ENCODE peak calls at places on chromosome 16, in five cellular contexts. One of them, this sample, is unnamed.

GRCh38 chr16:72271841-72272240 is 99.9 kb upstream of the PMFBP1 start:
- DNase-seq in prostate gland: no peak
- DNase-seq in heart left ventricle: no peak
- DNase-seq in suprapubic skin: no peak
- DNase-seq in tibial nerve: no peak
- DNase-seq in this sample: no peak

GRCh38 chr16:35506018-35506897 is 2046.8 kb downstream of the TP53TG3F start:
- DNase-seq in heart left ventricle: no peak
- DNase-seq in tibial nerve: no peak
- DNase-seq in suprapubic skin: no peak
- DNase-seq in prostate gland: no peak
- DNase-seq in this sample: no peak

GRCh38 chr16:47054306-47054705 is 80.8 kb upstream of the DNAJA2 start:
- DNase-seq in suprapubic skin: no peak
- DNase-seq in tibial nerve: no peak
- DNase-seq in prostate gland: no peak
- DNase-seq in heart left ventricle: no peak
- DNase-seq in this sample: no peak

GRCh38 chr16:87822571-87822970 is 46.7 kb downstream of the SLC7A5 start:
- DNase-seq in suprapubic skin: no peak
- DNase-seq in prostate gland: no peak
- DNase-seq in heart left ventricle: no peak
- DNase-seq in tibial nerve: no peak
- DNase-seq in this sample: no peak

GRCh38 chr16:46583036-46583435 is 38.1 kb downstream of the SHCBP1 start:
- DNase-seq in heart left ventricle: no peak
- DNase-seq in suprapubic skin: no peak
- DNase-seq in prostate gland: no peak
- DNase-seq in tibial nerve: no peak
- DNase-seq in this sample: no peak

GRCh38 chr16:2042666-2043295 is 4.9 kb downstream of the NTHL1 start:
- DNase-seq in heart left ventricle: no peak
- DNase-seq in suprapubic skin: no peak
- DNase-seq in prostate gland: no peak
- DNase-seq in tibial nerve: no peak
- DNase-seq in this sample: no peak

GRCh38 chr16:3804426-3805016 is 76.0 kb downstream of the CREBBP start:
- DNase-seq in heart left ventricle: no peak
- DNase-seq in tibial nerve: no peak
- DNase-seq in prostate gland: no peak
- DNase-seq in suprapubic skin: no peak
- DNase-seq in this sample: no peak

GRCh38 chr16:30122621-30123160 is 329 bp downstream of the MAPK3 start:
- DNase-seq in tibial nerve: no peak
- DNase-seq in prostate gland: no peak
- DNase-seq in heart left ventricle: no peak
- DNase-seq in suprapubic skin: peak; percentile 73
- DNase-seq in this sample: no peak

GRCh38 chr16:70770968-70771552 is 29.9 kb downstream of the VAC14 start:
- DNase-seq in tibial nerve: peak; percentile 76
- DNase-seq in suprapubic skin: no peak
- DNase-seq in prostate gland: peak; percentile 55
- DNase-seq in heart left ventricle: no peak
- DNase-seq in this sample: peak; percentile 75

GRCh38 chr16:69724981-69725479 is 1.3 kb downstream of the NQO1 start:
- DNase-seq in tibial nerve: peak; percentile 13
- DNase-seq in suprapubic skin: peak; percentile 11
- DNase-seq in prostate gland: no peak
- DNase-seq in heart left ventricle: no peak
- DNase-seq in this sample: no peak

GRCh38 chr16:76931186-76931585 is 259.8 kb upstream of the MON1B start:
- DNase-seq in suprapubic skin: no peak
- DNase-seq in prostate gland: no peak
- DNase-seq in tibial nerve: no peak
- DNase-seq in heart left ventricle: no peak
- DNase-seq in this sample: no peak

GRCh38 chr16:54542805-54543504 is 256.4 kb upstream of the IRX3 start:
- DNase-seq in heart left ventricle: no peak
- DNase-seq in prostate gland: no peak
- DNase-seq in suprapubic skin: no peak
- DNase-seq in tibial nerve: no peak
- DNase-seq in this sample: no peak

GRCh38 chr16:21952040-21952792 is 945 bp upstream of the UQCRC2 start:
- DNase-seq in tibial nerve: peak; percentile 62
- DNase-seq in suprapubic skin: peak; percentile 85
- DNase-seq in heart left ventricle: peak; percentile 69
- DNase-seq in prostate gland: peak; percentile 38
- DNase-seq in this sample: peak; percentile 41

GRCh38 chr16:5639531-5639930 is 541.9 kb upstream of the EEF2KMT start:
- DNase-seq in suprapubic skin: no peak
- DNase-seq in heart left ventricle: no peak
- DNase-seq in tibial nerve: no peak
- DNase-seq in prostate gland: no peak
- DNase-seq in this sample: no peak

GRCh38 chr16:73432794-73433455 is 385.0 kb upstream of the ZFHX3 start:
- DNase-seq in heart left ventricle: no peak
- DNase-seq in suprapubic skin: no peak
- DNase-seq in tibial nerve: no peak
- DNase-seq in prostate gland: no peak
- DNase-seq in this sample: no peak

GRCh38 chr16:28136751-28137434 is 73.4 kb upstream of the GSG1L start:
- DNase-seq in suprapubic skin: no peak
- DNase-seq in tibial nerve: no peak
- DNase-seq in prostate gland: no peak
- DNase-seq in heart left ventricle: no peak
- DNase-seq in this sample: no peak

GRCh38 chr16:86930663-86931062 is 352.3 kb downstream of the FOXL1 start:
- DNase-seq in prostate gland: no peak
- DNase-seq in tibial nerve: no peak
- DNase-seq in suprapubic skin: no peak
- DNase-seq in heart left ventricle: no peak
- DNase-seq in this sample: no peak

GRCh38 chr16:73546351-73546845 is 498.5 kb upstream of the ZFHX3 start:
- DNase-seq in heart left ventricle: no peak
- DNase-seq in prostate gland: no peak
- DNase-seq in tibial nerve: no peak
- DNase-seq in suprapubic skin: no peak
- DNase-seq in this sample: no peak

DNA sequence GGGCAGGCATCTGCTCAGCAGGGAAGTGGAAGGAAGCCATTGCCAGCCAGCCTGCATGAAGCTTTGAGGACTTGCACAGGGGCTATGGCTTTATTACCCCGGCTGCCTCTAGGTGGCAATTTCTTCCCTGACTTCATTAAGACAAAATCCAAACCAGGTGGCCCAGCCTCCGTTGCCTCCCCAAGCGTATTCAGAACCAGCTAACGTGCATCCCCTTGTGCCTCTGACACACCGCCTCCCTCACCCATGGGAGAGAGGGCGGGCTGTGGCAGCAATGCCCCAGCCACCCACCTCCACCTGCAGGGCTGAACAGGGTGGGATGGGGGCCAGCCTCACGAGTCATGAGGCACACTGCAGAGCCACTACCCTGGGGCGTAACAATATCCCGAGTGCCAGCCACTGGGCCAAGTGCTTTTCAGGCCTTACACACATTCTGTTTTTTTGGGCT is 6.8 kb downstream of the KIFC3 start:
- DNase-seq in suprapubic skin: no peak
- DNase-seq in prostate gland: peak; percentile 56
- DNase-seq in tibial nerve: no peak
- DNase-seq in heart left ventricle: no peak
- DNase-seq in this sample: peak; percentile 61
- TF ChIP-seq POLR2A in suprapubic skin: no peak
- TF ChIP-seq POLR2A in prostate gland: no peak
- TF ChIP-seq POLR2A in tibial nerve: no peak
- TF ChIP-seq POLR2A in heart left ventricle: no peak
- TF ChIP-seq POLR2A in this sample: no peak

DNA sequence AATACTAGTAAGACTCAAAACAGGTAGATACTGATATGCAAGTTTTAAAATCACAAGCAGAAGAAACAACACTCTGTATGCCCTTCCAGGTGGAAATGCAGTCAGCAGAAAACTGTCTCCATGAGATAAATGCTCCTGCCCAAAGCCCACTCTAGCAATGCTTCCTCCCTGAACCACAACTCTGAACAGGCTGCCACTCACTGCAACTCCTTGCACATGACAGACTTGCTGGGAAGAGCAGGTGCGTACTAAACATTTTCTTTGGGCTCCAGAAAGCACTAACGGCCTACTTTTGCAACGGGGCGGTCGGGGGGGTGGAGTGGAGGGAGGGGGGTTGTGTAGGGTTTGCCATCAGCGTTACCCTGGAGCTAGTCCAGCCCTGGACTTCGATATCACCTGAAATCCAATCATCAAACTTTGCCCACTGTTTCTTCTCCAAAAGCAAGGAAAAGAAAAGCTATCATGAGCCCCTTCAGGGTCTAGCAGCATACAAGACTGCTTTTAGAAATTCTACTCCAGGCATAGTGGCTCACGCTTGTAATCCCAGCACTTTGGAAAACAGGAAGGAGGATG is 46.1 kb downstream of the ANKRD11 start:
- DNase-seq in prostate gland: no peak
- DNase-seq in heart left ventricle: no peak
- DNase-seq in tibial nerve: no peak
- DNase-seq in suprapubic skin: no peak
- DNase-seq in this sample: no peak
- H3K4me1 ChIP-seq in prostate gland: peaks cover 32% of the 10 kb centered on the region
- H3K4me1 ChIP-seq in heart left ventricle: peaks cover 73% of the 10 kb centered on the region
- H3K4me1 ChIP-seq in tibial nerve: no peaks in the 10 kb centered on the region
- H3K4me1 ChIP-seq in suprapubic skin: peaks cover 86% of the 10 kb centered on the region
- H3K4me1 ChIP-seq in this sample: peaks cover 87% of the 10 kb centered on the region

GRCh38 chr16:31273676-31274075 is 13.9 kb downstream of the ITGAM start:
- DNase-seq in tibial nerve: no peak
- DNase-seq in suprapubic skin: no peak
- DNase-seq in prostate gland: no peak
- DNase-seq in heart left ventricle: no peak
- DNase-seq in this sample: no peak

GRCh38 chr16:31270795-31271194 is 11.0 kb downstream of the ITGAM start:
- DNase-seq in suprapubic skin: no peak
- DNase-seq in prostate gland: no peak
- DNase-seq in heart left ventricle: no peak
- DNase-seq in tibial nerve: no peak
- DNase-seq in this sample: no peak

GRCh38 chr16:31273187-31273586 is 13.4 kb downstream of the ITGAM start:
- DNase-seq in prostate gland: no peak
- DNase-seq in heart left ventricle: no peak
- DNase-seq in tibial nerve: no peak
- DNase-seq in suprapubic skin: no peak
- DNase-seq in this sample: no peak

GRCh38 chr16:31269541-31269940 is 9.8 kb downstream of the ITGAM start:
- DNase-seq in suprapubic skin: no peak
- DNase-seq in prostate gland: no peak
- DNase-seq in tibial nerve: no peak
- DNase-seq in heart left ventricle: no peak
- DNase-seq in this sample: no peak

DNA sequence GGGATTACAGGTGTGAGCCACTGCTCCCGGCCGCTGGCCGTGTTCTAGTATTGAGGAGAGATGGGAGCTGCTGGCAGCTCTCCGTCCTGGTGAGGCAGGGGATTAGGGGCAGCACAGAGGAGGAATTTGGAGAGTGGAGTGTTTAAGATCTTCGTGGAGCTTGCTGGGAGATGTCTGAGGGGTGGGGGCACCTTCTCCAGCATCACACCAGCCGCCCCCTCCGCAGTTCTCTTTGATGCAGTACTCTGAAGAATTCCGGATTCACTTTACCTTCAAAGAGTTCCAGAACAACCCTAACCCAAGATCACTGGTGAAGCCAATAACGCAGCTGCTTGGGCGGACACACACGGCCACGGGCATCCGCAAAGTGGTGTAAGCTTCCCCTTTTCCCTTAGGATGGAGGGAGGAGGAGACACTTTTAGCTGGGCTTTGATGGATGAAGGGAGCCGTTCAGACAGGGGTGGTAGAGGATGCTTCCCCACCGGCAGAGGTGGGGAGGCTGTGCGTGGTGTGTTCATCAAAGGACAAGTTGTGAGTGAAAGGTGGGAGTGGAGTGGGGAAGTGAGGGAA is 11.9 kb downstream of the ITGAM start:
- DNase-seq in heart left ventricle: no peak
- DNase-seq in prostate gland: no peak
- DNase-seq in tibial nerve: no peak
- DNase-seq in suprapubic skin: no peak
- DNase-seq in this sample: no peak
- H3K27ac ChIP-seq in heart left ventricle: no peak overlapping the region
- H3K27ac ChIP-seq in prostate gland: no peak overlapping the region
- H3K27ac ChIP-seq in tibial nerve: no peak overlapping the region
- H3K27ac ChIP-seq in suprapubic skin: no peak overlapping the region
- H3K27ac ChIP-seq in this sample: no peak overlapping the region

GRCh38 chr16:56971768-56972043 is 10.0 kb downstream of the CETP start:
- DNase-seq in suprapubic skin: no peak
- DNase-seq in prostate gland: no peak
- DNase-seq in heart left ventricle: no peak
- DNase-seq in tibial nerve: no peak
- DNase-seq in this sample: no peak

GRCh38 chr16:56972403-56972802 is 10.7 kb downstream of the CETP start:
- DNase-seq in prostate gland: no peak
- DNase-seq in heart left ventricle: no peak
- DNase-seq in tibial nerve: no peak
- DNase-seq in suprapubic skin: no peak
- DNase-seq in this sample: no peak

GRCh38 chr16:56972898-56973689 is 11.3 kb downstream of the CETP start:
- DNase-seq in prostate gland: no peak
- DNase-seq in tibial nerve: no peak
- DNase-seq in suprapubic skin: no peak
- DNase-seq in heart left ventricle: no peak
- DNase-seq in this sample: no peak

GRCh38 chr16:56969769-56970168 is 8.0 kb downstream of the CETP start:
- DNase-seq in suprapubic skin: no peak
- DNase-seq in prostate gland: no peak
- DNase-seq in heart left ventricle: no peak
- DNase-seq in tibial nerve: no peak
- DNase-seq in this sample: no peak

DNA sequence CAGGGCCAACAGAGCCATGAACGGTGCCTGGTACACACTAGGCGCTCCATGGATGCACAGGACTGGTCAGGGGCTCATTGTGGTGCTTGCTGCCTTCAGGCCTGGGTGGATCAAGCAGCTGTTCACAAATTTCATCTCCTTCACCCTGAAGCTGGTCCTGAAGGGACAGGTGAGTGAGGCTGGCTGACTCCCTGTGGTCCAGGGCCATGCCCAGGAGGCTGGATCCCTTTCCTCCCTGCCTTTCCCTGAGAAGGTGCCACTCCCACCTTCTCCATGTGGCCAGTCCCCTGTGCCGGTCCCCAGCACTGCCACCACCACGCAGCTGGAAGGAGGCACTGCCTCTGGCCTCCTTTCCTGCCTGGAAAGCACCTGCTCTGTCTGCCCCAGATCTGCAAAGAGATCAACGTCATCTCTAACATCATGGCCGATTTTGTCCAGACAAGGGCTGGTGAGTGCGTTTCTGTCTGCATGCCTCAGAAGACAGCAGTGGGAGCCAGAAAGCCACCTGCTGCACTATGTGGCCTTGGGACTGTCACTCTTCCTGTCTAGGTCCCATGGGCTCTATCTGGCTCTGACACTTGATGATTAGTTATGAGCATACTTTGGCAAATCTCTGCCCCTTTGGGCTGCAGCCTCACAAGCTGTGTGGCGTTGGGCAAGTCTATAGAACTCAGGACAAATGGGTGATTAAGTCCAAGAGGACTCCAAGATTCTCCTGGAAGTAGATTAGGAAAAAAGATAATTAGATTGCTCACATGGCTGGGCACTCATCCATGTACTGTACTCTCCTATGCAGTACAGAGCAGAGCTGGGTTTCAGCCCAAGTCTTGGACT is 9.4 kb downstream of the CETP start:
- DNase-seq in suprapubic skin: no peak
- DNase-seq in tibial nerve: no peak
- DNase-seq in prostate gland: no peak
- DNase-seq in heart left ventricle: no peak
- DNase-seq in this sample: no peak
- TF ChIP-seq POLR2A in suprapubic skin: no peak
- TF ChIP-seq POLR2A in tibial nerve: no peak
- TF ChIP-seq POLR2A in prostate gland: no peak
- TF ChIP-seq POLR2A in heart left ventricle: no peak
- TF ChIP-seq POLR2A in this sample: no peak

This sample was measured in gastrocnemius medialis.